ENCODE peak calls at places on chromosomes 4 and X, in nine cellular contexts. One of them, this sample, is unnamed.

GRCh38 chrX:150504399-150505186 is 63.8 kb upstream of the MTM1 start:
- DNase-seq in foreskin fibroblast: peak; percentile 26
- DNase-seq in upper lobe of right lung: no peak
- DNase-seq in suprapubic skin: no peak
- DNase-seq in heart right ventricle: no peak
- DNase-seq in cardiac muscle cell: no peak
- DNase-seq in astrocyte of the spinal cord: peak; percentile 24
- DNase-seq in brain microvascular endothelial cell: no peak
- DNase-seq in tibial artery: no peak
- DNase-seq in this sample: no peak

GRCh38 chr4:67918428-67918827 is 34.6 kb upstream of the TMPRSS11D start:
- DNase-seq in brain microvascular endothelial cell: no peak
- DNase-seq in upper lobe of right lung: no peak
- DNase-seq in foreskin fibroblast: no peak
- DNase-seq in cardiac muscle cell: no peak
- DNase-seq in astrocyte of the spinal cord: no peak
- DNase-seq in suprapubic skin: no peak
- DNase-seq in tibial artery: no peak
- DNase-seq in heart right ventricle: no peak
- DNase-seq in this sample: no peak

GRCh38 chr4:74628808-74629616 is 165.3 kb downstream of the BTC start:
- DNase-seq in cardiac muscle cell: no peak
- DNase-seq in tibial artery: no peak
- DNase-seq in foreskin fibroblast: no peak
- DNase-seq in upper lobe of right lung: no peak
- DNase-seq in brain microvascular endothelial cell: no peak
- DNase-seq in astrocyte of the spinal cord: no peak
- DNase-seq in heart right ventricle: no peak
- DNase-seq in suprapubic skin: no peak
- DNase-seq in this sample: no peak

GRCh38 chr4:36269116-36269515 is 12.3 kb upstream of the DTHD1 start:
- DNase-seq in astrocyte of the spinal cord: no peak
- DNase-seq in foreskin fibroblast: no peak
- DNase-seq in suprapubic skin: no peak
- DNase-seq in tibial artery: no peak
- DNase-seq in cardiac muscle cell: no peak
- DNase-seq in brain microvascular endothelial cell: no peak
- DNase-seq in upper lobe of right lung: no peak
- DNase-seq in heart right ventricle: no peak
- DNase-seq in this sample: no peak

GRCh38 chr4:109701566-109702399 is 1.5 kb downstream of the CASP6 start:
- DNase-seq in tibial artery: no peak
- DNase-seq in upper lobe of right lung: no peak
- DNase-seq in suprapubic skin: no peak
- DNase-seq in astrocyte of the spinal cord: no peak
- DNase-seq in brain microvascular endothelial cell: no peak
- DNase-seq in cardiac muscle cell: peak; percentile 13
- DNase-seq in heart right ventricle: no peak
- DNase-seq in foreskin fibroblast: no peak
- DNase-seq in this sample: no peak

GRCh38 chr4:112348488-112349158 is 51.5 kb downstream of the ALPK1 start:
- DNase-seq in foreskin fibroblast: peak; percentile 87
- DNase-seq in upper lobe of right lung: peak; percentile 63
- DNase-seq in tibial artery: peak; percentile 59
- DNase-seq in heart right ventricle: peak; percentile 84
- DNase-seq in cardiac muscle cell: peak; percentile 82
- DNase-seq in astrocyte of the spinal cord: peak; percentile 67
- DNase-seq in brain microvascular endothelial cell: peak; percentile 68
- DNase-seq in suprapubic skin: peak; percentile 74
- DNase-seq in this sample: no peak

GRCh38 chrX:135481696-135482179 is 38.7 kb upstream of the INTS6L start:
- DNase-seq in upper lobe of right lung: no peak
- DNase-seq in foreskin fibroblast: no peak
- DNase-seq in brain microvascular endothelial cell: no peak
- DNase-seq in heart right ventricle: no peak
- DNase-seq in suprapubic skin: no peak
- DNase-seq in astrocyte of the spinal cord: no peak
- DNase-seq in cardiac muscle cell: no peak
- DNase-seq in tibial artery: no peak
- DNase-seq in this sample: no peak

GRCh38 chr4:136036744-136037143 is 1495.5 kb downstream of the PCDH18 start:
- DNase-seq in tibial artery: no peak
- DNase-seq in foreskin fibroblast: peak; percentile 34
- DNase-seq in heart right ventricle: no peak
- DNase-seq in suprapubic skin: no peak
- DNase-seq in brain microvascular endothelial cell: peak; percentile 69
- DNase-seq in astrocyte of the spinal cord: peak; percentile 88
- DNase-seq in cardiac muscle cell: peak; percentile 11
- DNase-seq in upper lobe of right lung: no peak
- DNase-seq in this sample: no peak

GRCh38 chr4:125388653-125389052 is 73.9 kb downstream of the FAT4 start:
- DNase-seq in heart right ventricle: no peak
- DNase-seq in upper lobe of right lung: no peak
- DNase-seq in tibial artery: no peak
- DNase-seq in brain microvascular endothelial cell: peak; percentile 87
- DNase-seq in suprapubic skin: no peak
- DNase-seq in cardiac muscle cell: peak; percentile 78
- DNase-seq in astrocyte of the spinal cord: peak; percentile 72
- DNase-seq in foreskin fibroblast: peak; percentile 62
- DNase-seq in this sample: peak; percentile 44

GRCh38 chr4:90328558-90328957 is 201.4 kb downstream of the CCSER1 start:
- DNase-seq in suprapubic skin: no peak
- DNase-seq in tibial artery: no peak
- DNase-seq in cardiac muscle cell: peak; percentile 47
- DNase-seq in foreskin fibroblast: peak; percentile 7
- DNase-seq in heart right ventricle: peak; percentile 32
- DNase-seq in astrocyte of the spinal cord: peak; percentile 27
- DNase-seq in upper lobe of right lung: peak; percentile 64
- DNase-seq in brain microvascular endothelial cell: no peak
- DNase-seq in this sample: no peak

GRCh38 chr4:139243448-139244365 is 36.3 kb downstream of the MGARP start:
- DNase-seq in suprapubic skin: no peak
- DNase-seq in tibial artery: peak; percentile 64
- DNase-seq in heart right ventricle: no peak
- DNase-seq in foreskin fibroblast: peak; percentile 96
- DNase-seq in cardiac muscle cell: peak; percentile 92
- DNase-seq in astrocyte of the spinal cord: peak; percentile 95
- DNase-seq in upper lobe of right lung: no peak
- DNase-seq in brain microvascular endothelial cell: peak; percentile 95
- DNase-seq in this sample: peak; percentile 97

GRCh38 chrX:11792461-11793421 is 34.7 kb downstream of the MSL3 start:
- DNase-seq in cardiac muscle cell: peak; percentile 7
- DNase-seq in suprapubic skin: no peak
- DNase-seq in astrocyte of the spinal cord: no peak
- DNase-seq in upper lobe of right lung: no peak
- DNase-seq in heart right ventricle: peak; percentile 3
- DNase-seq in tibial artery: no peak
- DNase-seq in brain microvascular endothelial cell: no peak
- DNase-seq in foreskin fibroblast: no peak
- DNase-seq in this sample: no peak

GRCh38 chrX:19599253-19599652 is 83.9 kb upstream of the MAP3K15 start:
- DNase-seq in foreskin fibroblast: no peak
- DNase-seq in heart right ventricle: no peak
- DNase-seq in suprapubic skin: no peak
- DNase-seq in cardiac muscle cell: no peak
- DNase-seq in brain microvascular endothelial cell: no peak
- DNase-seq in upper lobe of right lung: no peak
- DNase-seq in tibial artery: no peak
- DNase-seq in astrocyte of the spinal cord: no peak
- DNase-seq in this sample: no peak

GRCh38 chr4:188037003-188037713 is 41.6 kb downstream of the ZFP42 start:
- DNase-seq in heart right ventricle: no peak
- DNase-seq in brain microvascular endothelial cell: peak; percentile 7
- DNase-seq in cardiac muscle cell: peak; percentile 29
- DNase-seq in tibial artery: no peak
- DNase-seq in suprapubic skin: no peak
- DNase-seq in foreskin fibroblast: no peak
- DNase-seq in astrocyte of the spinal cord: no peak
- DNase-seq in upper lobe of right lung: no peak
- DNase-seq in this sample: no peak

GRCh38 chr4:145791988-145792387 is 112.0 kb downstream of the C4orf51 start:
- DNase-seq in tibial artery: no peak
- DNase-seq in upper lobe of right lung: no peak
- DNase-seq in brain microvascular endothelial cell: no peak
- DNase-seq in cardiac muscle cell: no peak
- DNase-seq in suprapubic skin: no peak
- DNase-seq in astrocyte of the spinal cord: no peak
- DNase-seq in foreskin fibroblast: no peak
- DNase-seq in heart right ventricle: no peak
- DNase-seq in this sample: no peak

GRCh38 chrX:129600981-129601424 is 53.8 kb downstream of the APLN start:
- DNase-seq in brain microvascular endothelial cell: peak; percentile 27
- DNase-seq in astrocyte of the spinal cord: peak; percentile 18
- DNase-seq in foreskin fibroblast: peak; percentile 17
- DNase-seq in tibial artery: no peak
- DNase-seq in upper lobe of right lung: no peak
- DNase-seq in cardiac muscle cell: peak; percentile 32
- DNase-seq in suprapubic skin: no peak
- DNase-seq in heart right ventricle: no peak
- DNase-seq in this sample: no peak

GRCh38 chr4:99383833-99384392 is 31.4 kb upstream of the ADH1C start:
- DNase-seq in upper lobe of right lung: no peak
- DNase-seq in tibial artery: peak; percentile 71
- DNase-seq in suprapubic skin: peak; percentile 68
- DNase-seq in heart right ventricle: peak; percentile 47
- DNase-seq in foreskin fibroblast: peak; percentile 90
- DNase-seq in brain microvascular endothelial cell: no peak
- DNase-seq in cardiac muscle cell: peak; percentile 94
- DNase-seq in astrocyte of the spinal cord: peak; percentile 64
- DNase-seq in this sample: peak; percentile 75

GRCh38 chr4:38753021-38753806 is 29.6 kb downstream of the TLR10 start:
- DNase-seq in upper lobe of right lung: peak; percentile 67
- DNase-seq in brain microvascular endothelial cell: peak; percentile 97
- DNase-seq in foreskin fibroblast: peak; percentile 97
- DNase-seq in astrocyte of the spinal cord: peak; percentile 98
- DNase-seq in suprapubic skin: peak; percentile 86
- DNase-seq in tibial artery: peak; percentile 84
- DNase-seq in heart right ventricle: peak; percentile 88
- DNase-seq in cardiac muscle cell: peak; percentile 100
- DNase-seq in this sample: peak; percentile 99

GRCh38 chr4:182339246-182339645 is 96.0 kb downstream of the TENM3 start:
- DNase-seq in heart right ventricle: no peak
- DNase-seq in tibial artery: no peak
- DNase-seq in cardiac muscle cell: no peak
- DNase-seq in foreskin fibroblast: no peak
- DNase-seq in astrocyte of the spinal cord: no peak
- DNase-seq in suprapubic skin: no peak
- DNase-seq in upper lobe of right lung: no peak
- DNase-seq in brain microvascular endothelial cell: no peak
- DNase-seq in this sample: no peak

GRCh38 chr4:147683172-147683571 is 791 bp downstream of the PRMT9 start:
- DNase-seq in brain microvascular endothelial cell: peak; percentile 17
- DNase-seq in cardiac muscle cell: peak; percentile 36
- DNase-seq in tibial artery: peak; percentile 28
- DNase-seq in foreskin fibroblast: peak; percentile 21
- DNase-seq in suprapubic skin: no peak
- DNase-seq in heart right ventricle: no peak
- DNase-seq in astrocyte of the spinal cord: peak; percentile 29
- DNase-seq in upper lobe of right lung: no peak
- DNase-seq in this sample: no peak

GRCh38 chr4:181958435-181958834 is 284.8 kb upstream of the TENM3 start:
- DNase-seq in heart right ventricle: no peak
- DNase-seq in upper lobe of right lung: no peak
- DNase-seq in brain microvascular endothelial cell: peak; percentile 32
- DNase-seq in astrocyte of the spinal cord: peak; percentile 35
- DNase-seq in tibial artery: no peak
- DNase-seq in foreskin fibroblast: no peak
- DNase-seq in cardiac muscle cell: no peak
- DNase-seq in suprapubic skin: no peak
- DNase-seq in this sample: no peak

GRCh38 chr4:110085131-110085530 is 113.3 kb downstream of the ELOVL6 start:
- DNase-seq in tibial artery: no peak
- DNase-seq in heart right ventricle: peak; percentile 22
- DNase-seq in foreskin fibroblast: no peak
- DNase-seq in astrocyte of the spinal cord: no peak
- DNase-seq in suprapubic skin: no peak
- DNase-seq in brain microvascular endothelial cell: peak; percentile 45
- DNase-seq in upper lobe of right lung: no peak
- DNase-seq in cardiac muscle cell: peak; percentile 71
- DNase-seq in this sample: no peak

GRCh38 chrX:8042304-8042703 is 115.1 kb upstream of the PNPLA4 start:
- DNase-seq in upper lobe of right lung: no peak
- DNase-seq in heart right ventricle: no peak
- DNase-seq in tibial artery: no peak
- DNase-seq in cardiac muscle cell: no peak
- DNase-seq in brain microvascular endothelial cell: no peak
- DNase-seq in foreskin fibroblast: no peak
- DNase-seq in suprapubic skin: no peak
- DNase-seq in astrocyte of the spinal cord: no peak
- DNase-seq in this sample: no peak
- TF ChIP-seq CTCF in upper lobe of right lung: no peak
- TF ChIP-seq CTCF in heart right ventricle: no peak
- TF ChIP-seq CTCF in tibial artery: no peak
- TF ChIP-seq CTCF in cardiac muscle cell: no peak
- TF ChIP-seq CTCF in brain microvascular endothelial cell: peak; percentile 44
- TF ChIP-seq CTCF in foreskin fibroblast: no peak
- TF ChIP-seq CTCF in suprapubic skin: no peak
- TF ChIP-seq CTCF in astrocyte of the spinal cord: peak; percentile 10
- TF ChIP-seq CTCF in this sample: no peak

GRCh38 chr4:144648042-144648441 is 2.1 kb downstream of the HHIP start:
- DNase-seq in cardiac muscle cell: no peak
- DNase-seq in foreskin fibroblast: no peak
- DNase-seq in heart right ventricle: no peak
- DNase-seq in astrocyte of the spinal cord: peak; percentile 23
- DNase-seq in upper lobe of right lung: no peak
- DNase-seq in tibial artery: no peak
- DNase-seq in suprapubic skin: no peak
- DNase-seq in brain microvascular endothelial cell: no peak
- DNase-seq in this sample: no peak
- H3K4me3 ChIP-seq in cardiac muscle cell: no peak overlapping the region
- H3K4me3 ChIP-seq in foreskin fibroblast: no peak overlapping the region
- H3K4me3 ChIP-seq in heart right ventricle: no peak overlapping the region
- H3K4me3 ChIP-seq in astrocyte of the spinal cord: peak overlapping the region; percentile 87
- H3K4me3 ChIP-seq in upper lobe of right lung: peak overlapping the region; percentile 50
- H3K4me3 ChIP-seq in tibial artery: no peak overlapping the region
- H3K4me3 ChIP-seq in suprapubic skin: no peak overlapping the region
- H3K4me3 ChIP-seq in brain microvascular endothelial cell: peak overlapping the region; percentile 84
- H3K4me3 ChIP-seq in this sample: no peak overlapping the region

DNA sequence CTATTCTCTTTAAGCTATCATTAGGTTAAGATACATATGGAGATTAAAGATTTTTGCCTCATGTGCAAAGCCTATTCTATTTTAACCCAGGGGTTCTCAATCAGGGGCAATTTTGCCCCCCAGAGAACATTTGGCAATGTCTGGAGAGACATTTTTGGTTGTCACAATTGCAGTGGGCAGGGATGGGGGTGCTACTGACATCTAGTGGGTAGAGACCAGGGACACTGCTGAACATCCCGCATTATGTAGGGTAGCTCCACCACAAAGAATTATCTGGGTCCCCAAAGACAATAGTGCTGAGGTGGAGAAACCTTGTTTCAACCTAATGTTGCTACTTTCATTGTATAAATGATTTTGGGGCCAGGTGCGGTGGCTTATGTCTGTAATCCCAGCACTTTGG is 13.2 kb upstream of the CA5B start:
- DNase-seq in astrocyte of the spinal cord: no peak
- DNase-seq in heart right ventricle: no peak
- DNase-seq in cardiac muscle cell: no peak
- DNase-seq in brain microvascular endothelial cell: no peak
- DNase-seq in foreskin fibroblast: no peak
- DNase-seq in suprapubic skin: no peak
- DNase-seq in tibial artery: no peak
- DNase-seq in upper lobe of right lung: no peak
- DNase-seq in this sample: no peak
- TF ChIP-seq CTCF in astrocyte of the spinal cord: no peak
- TF ChIP-seq CTCF in heart right ventricle: no peak
- TF ChIP-seq CTCF in cardiac muscle cell: no peak
- TF ChIP-seq CTCF in brain microvascular endothelial cell: peak; percentile 5
- TF ChIP-seq CTCF in foreskin fibroblast: no peak
- TF ChIP-seq CTCF in suprapubic skin: no peak
- TF ChIP-seq CTCF in tibial artery: no peak
- TF ChIP-seq CTCF in upper lobe of right lung: no peak
- TF ChIP-seq CTCF in this sample: no peak

GRCh38 chr4:6271206-6271605 is 1.6 kb downstream of the WFS1 start:
- DNase-seq in suprapubic skin: no peak
- DNase-seq in foreskin fibroblast: no peak
- DNase-seq in tibial artery: no peak
- DNase-seq in upper lobe of right lung: no peak
- DNase-seq in cardiac muscle cell: no peak
- DNase-seq in brain microvascular endothelial cell: no peak
- DNase-seq in astrocyte of the spinal cord: no peak
- DNase-seq in heart right ventricle: no peak
- DNase-seq in this sample: no peak
- H3K4me3 ChIP-seq in suprapubic skin: peak overlapping the region; percentile 80
- H3K4me3 ChIP-seq in foreskin fibroblast: no peak overlapping the region
- H3K4me3 ChIP-seq in tibial artery: peak overlapping the region; percentile 83
- H3K4me3 ChIP-seq in upper lobe of right lung: peak overlapping the region; percentile 86
- H3K4me3 ChIP-seq in cardiac muscle cell: no peak overlapping the region
- H3K4me3 ChIP-seq in brain microvascular endothelial cell: no peak overlapping the region
- H3K4me3 ChIP-seq in astrocyte of the spinal cord: no peak overlapping the region
- H3K4me3 ChIP-seq in heart right ventricle: peak overlapping the region; percentile 94
- H3K4me3 ChIP-seq in this sample: peak overlapping the region; percentile 87

This sample was measured in AG04449.